ENCODE peak calls at places on chromosomes 2 and 18, in six cellular contexts. One of them, this sample, is unnamed.

GRCh38 chr2:138948070-138948539 is 167.9 kb upstream of the NXPH2 start:
- DNase-seq in K562: no peak
- DNase-seq in H1: no peak
- DNase-seq in GM12891: no peak
- DNase-seq in HepG2: no peak
- DNase-seq in SK-N-SH: no peak
- DNase-seq in this sample: no peak

GRCh38 chr18:5851998-5852397 is 43.3 kb downstream of the TMEM200C start:
- DNase-seq in SK-N-SH: no peak
- DNase-seq in GM12891: no peak
- DNase-seq in K562: no peak
- DNase-seq in HepG2: no peak
- DNase-seq in H1: no peak
- DNase-seq in this sample: no peak

GRCh38 chr2:186919272-186919671 is 70.3 kb upstream of the ZSWIM2 start:
- DNase-seq in K562: no peak
- DNase-seq in H1: no peak
- DNase-seq in SK-N-SH: no peak
- DNase-seq in HepG2: no peak
- DNase-seq in GM12891: no peak
- DNase-seq in this sample: no peak

GRCh38 chr2:35929551-35929950 is 426.0 kb upstream of the CRIM1 start:
- DNase-seq in GM12891: no peak
- DNase-seq in H1: no peak
- DNase-seq in HepG2: no peak
- DNase-seq in SK-N-SH: no peak
- DNase-seq in K562: no peak
- DNase-seq in this sample: no peak

GRCh38 chr2:162926501-162926900 is 87.9 kb upstream of the KCNH7 start:
- DNase-seq in HepG2: peak
- DNase-seq in K562: no peak
- DNase-seq in SK-N-SH: no peak
- DNase-seq in H1: no peak
- DNase-seq in GM12891: no peak
- DNase-seq in this sample: no peak

GRCh38 chr2:68365087-68365486 is at the start of gene PLEK:
- DNase-seq in HepG2: no peak
- DNase-seq in H1: no peak
- DNase-seq in K562: no peak
- DNase-seq in SK-N-SH: no peak
- DNase-seq in GM12891: no peak
- DNase-seq in this sample: no peak

GRCh38 chr2:157903051-157903625 is 27.0 kb upstream of the ACVR1 start:
- DNase-seq in HepG2: no peak
- DNase-seq in GM12891: no peak
- DNase-seq in K562: no peak
- DNase-seq in H1: no peak
- DNase-seq in SK-N-SH: no peak
- DNase-seq in this sample: no peak

GRCh38 chr2:130823886-130824491 is 12.7 kb upstream of the ARHGEF4 start:
- DNase-seq in HepG2: no peak
- DNase-seq in H1: peak
- DNase-seq in SK-N-SH: no peak
- DNase-seq in K562: no peak
- DNase-seq in GM12891: no peak
- DNase-seq in this sample: no peak

GRCh38 chr2:76491503-76491902 is 780.8 kb upstream of the GCFC2 start:
- DNase-seq in SK-N-SH: no peak
- DNase-seq in GM12891: no peak
- DNase-seq in HepG2: no peak
- DNase-seq in K562: no peak
- DNase-seq in H1: no peak
- DNase-seq in this sample: no peak

GRCh38 chr2:20232837-20233207 is 7.9 kb upstream of the SDC1 start:
- DNase-seq in GM12891: no peak
- DNase-seq in SK-N-SH: no peak
- DNase-seq in HepG2: no peak
- DNase-seq in H1: peak
- DNase-seq in K562: no peak
- DNase-seq in this sample: no peak

GRCh38 chr2:26691881-26692813 is at the start of gene KCNK3:
- DNase-seq in H1: peak
- DNase-seq in HepG2: no peak
- DNase-seq in K562: peak
- DNase-seq in SK-N-SH: peak
- DNase-seq in GM12891: peak
- DNase-seq in this sample: no peak

GRCh38 chr2:115083216-115083615 is 640.8 kb downstream of the DPP10 start:
- DNase-seq in H1: no peak
- DNase-seq in K562: no peak
- DNase-seq in GM12891: no peak
- DNase-seq in SK-N-SH: peak
- DNase-seq in HepG2: no peak
- DNase-seq in this sample: no peak

GRCh38 chr2:138641277-138641676 is 138.9 kb downstream of the NXPH2 start:
- DNase-seq in GM12891: no peak
- DNase-seq in H1: no peak
- DNase-seq in SK-N-SH: no peak
- DNase-seq in K562: no peak
- DNase-seq in HepG2: no peak
- DNase-seq in this sample: no peak

GRCh38 chr2:156156580-156156979 is 175.9 kb downstream of the NR4A2 start:
- DNase-seq in GM12891: no peak
- DNase-seq in K562: no peak
- DNase-seq in HepG2: peak
- DNase-seq in H1: no peak
- DNase-seq in SK-N-SH: no peak
- DNase-seq in this sample: no peak

GRCh38 chr2:166762746-166763145 is 125.5 kb upstream of the XIRP2 start:
- DNase-seq in K562: no peak
- DNase-seq in H1: no peak
- DNase-seq in GM12891: no peak
- DNase-seq in HepG2: peak
- DNase-seq in SK-N-SH: no peak
- DNase-seq in this sample: no peak

GRCh38 chr2:226965376-226965775 is 129.5 kb downstream of the RHBDD1 start:
- DNase-seq in GM12891: no peak
- DNase-seq in HepG2: no peak
- DNase-seq in H1: no peak
- DNase-seq in SK-N-SH: no peak
- DNase-seq in K562: no peak
- DNase-seq in this sample: no peak

GRCh38 chr2:71666094-71666474 is 212.7 kb downstream of the DYSF start:
- DNase-seq in GM12891: no peak
- DNase-seq in H1: no peak
- DNase-seq in SK-N-SH: no peak
- DNase-seq in K562: no peak
- DNase-seq in HepG2: no peak
- DNase-seq in this sample: no peak

GRCh38 chr18:57975805-57976204 is 68.2 kb upstream of the NEDD4L start:
- DNase-seq in HepG2: no peak
- DNase-seq in H1: no peak
- DNase-seq in K562: no peak
- DNase-seq in SK-N-SH: no peak
- DNase-seq in GM12891: no peak
- DNase-seq in this sample: no peak

GRCh38 chr2:166419616-166419934 is 43.8 kb upstream of the SCN9A start:
- DNase-seq in GM12891: no peak
- DNase-seq in HepG2: peak
- DNase-seq in H1: no peak
- DNase-seq in SK-N-SH: no peak
- DNase-seq in K562: peak
- DNase-seq in this sample: no peak

GRCh38 chr18:44915661-44916060 is 235.0 kb downstream of the SETBP1 start:
- DNase-seq in HepG2: no peak
- DNase-seq in K562: no peak
- DNase-seq in H1: no peak
- DNase-seq in GM12891: no peak
- DNase-seq in SK-N-SH: no peak
- DNase-seq in this sample: no peak

GRCh38 chr2:65093211-65093610 is 36.7 kb downstream of the RAB1A start:
- DNase-seq in GM12891: no peak
- DNase-seq in K562: no peak
- DNase-seq in HepG2: no peak
- DNase-seq in SK-N-SH: no peak
- DNase-seq in H1: no peak
- DNase-seq in this sample: no peak

GRCh38 chr18:51425889-51426288 is 228.4 kb upstream of the MEX3C start:
- DNase-seq in GM12891: no peak
- DNase-seq in K562: no peak
- DNase-seq in HepG2: no peak
- DNase-seq in SK-N-SH: no peak
- DNase-seq in H1: no peak
- DNase-seq in this sample: no peak

GRCh38 chr2:196452758-196453157 is 186.8 kb upstream of the CCDC150 start:
- DNase-seq in H1: no peak
- DNase-seq in SK-N-SH: no peak
- DNase-seq in K562: no peak
- DNase-seq in GM12891: no peak
- DNase-seq in HepG2: no peak
- DNase-seq in this sample: no peak

GRCh38 chr18:62933261-62933887 is 218.0 kb downstream of the PHLPP1 start:
- DNase-seq in H1: no peak
- DNase-seq in HepG2: peak
- DNase-seq in SK-N-SH: no peak
- DNase-seq in GM12891: no peak
- DNase-seq in K562: no peak
- DNase-seq in this sample: no peak

GRCh38 chr18:27227721-27228120 is 42.6 kb upstream of the CHST9 start:
- DNase-seq in GM12891: no peak
- DNase-seq in H1: no peak
- DNase-seq in K562: no peak
- DNase-seq in HepG2: no peak
- DNase-seq in SK-N-SH: no peak
- DNase-seq in this sample: no peak

GRCh38 chr2:6959751-6960150 is 42.5 kb downstream of the RNF144A start:
- DNase-seq in HepG2: no peak
- DNase-seq in GM12891: no peak
- DNase-seq in K562: no peak
- DNase-seq in H1: no peak
- DNase-seq in SK-N-SH: no peak
- DNase-seq in this sample: no peak

GRCh38 chr18:7957297-7957696 is 390.2 kb downstream of the PTPRM start:
- DNase-seq in H1: no peak
- DNase-seq in SK-N-SH: no peak
- DNase-seq in K562: no peak
- DNase-seq in GM12891: no peak
- DNase-seq in HepG2: no peak
- DNase-seq in this sample: no peak

DNA sequence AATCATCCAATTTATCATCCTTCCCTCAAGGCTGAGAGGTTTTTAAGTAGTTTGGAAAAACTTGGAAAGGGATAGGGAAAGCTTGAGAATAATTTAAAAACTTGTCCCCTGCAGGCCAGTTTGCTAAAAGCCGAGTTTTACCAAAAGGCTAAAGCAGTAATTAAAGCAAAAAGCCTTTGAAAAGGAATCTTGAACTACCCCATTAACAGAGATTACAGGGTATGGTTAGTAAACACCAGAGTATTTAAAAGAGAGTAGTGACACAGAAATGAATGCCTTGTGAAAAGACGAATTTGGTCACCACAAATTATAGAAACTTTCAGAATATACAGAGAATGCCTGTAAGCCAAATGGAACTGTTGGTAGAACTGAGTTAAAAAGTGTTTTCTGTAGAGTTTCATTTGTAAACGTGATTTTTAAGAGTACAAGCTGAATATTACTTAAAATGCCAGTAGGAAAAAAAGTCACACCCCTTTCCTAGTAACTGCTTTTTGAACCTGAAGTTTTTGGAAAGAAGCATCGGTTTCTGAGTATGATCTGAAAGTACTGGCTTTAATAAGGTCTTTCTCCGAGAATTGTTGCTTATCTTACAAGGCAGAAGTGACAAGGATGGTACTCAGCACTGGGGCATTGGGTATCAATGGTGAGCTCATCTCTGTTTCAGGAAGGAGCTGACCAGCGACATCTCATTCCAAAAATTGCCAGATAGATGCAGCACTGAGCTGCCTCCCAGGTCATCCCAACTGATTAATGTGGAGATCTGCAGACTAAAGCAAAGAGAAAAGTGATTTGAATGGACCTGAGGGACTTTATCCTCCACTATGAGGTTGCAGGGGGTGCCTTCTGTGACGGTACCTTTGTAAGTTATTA is 85.2 kb downstream of the FMNL2 start:
- DNase-seq in SK-N-SH: no peak
- DNase-seq in K562: no peak
- DNase-seq in H1: no peak
- DNase-seq in GM12891: no peak
- DNase-seq in HepG2: no peak
- DNase-seq in this sample: no peak
- TF ChIP-seq TAF1 in SK-N-SH: no peak
- TF ChIP-seq TAF1 in K562: no peak
- TF ChIP-seq TAF1 in H1: no peak
- TF ChIP-seq TAF1 in GM12891: no peak
- TF ChIP-seq TAF1 in HepG2: no peak
- TF ChIP-seq TAF1 in this sample: no peak

GRCh38 chr2:147910990-147911473 is 66.2 kb downstream of the ACVR2A start:
- DNase-seq in H1: no peak
- DNase-seq in HepG2: peak
- DNase-seq in GM12891: no peak
- DNase-seq in SK-N-SH: no peak
- DNase-seq in K562: peak
- DNase-seq in this sample: no peak
- TF ChIP-seq TAF1 in H1: no peak
- TF ChIP-seq TAF1 in HepG2: no peak
- TF ChIP-seq TAF1 in GM12891: no peak
- TF ChIP-seq TAF1 in SK-N-SH: no peak
- TF ChIP-seq TAF1 in K562: no peak
- TF ChIP-seq TAF1 in this sample: no peak

GRCh38 chr2:241562269-241562891 is 3.8 kb downstream of the BOK start:
- DNase-seq in H1: no peak
- DNase-seq in K562: no peak
- DNase-seq in SK-N-SH: no peak
- DNase-seq in HepG2: no peak
- DNase-seq in GM12891: no peak
- DNase-seq in this sample: no peak

GRCh38 chr2:241563571-241563980 is 5.0 kb downstream of the BOK start:
- DNase-seq in K562: no peak
- DNase-seq in GM12891: no peak
- DNase-seq in H1: no peak
- DNase-seq in HepG2: no peak
- DNase-seq in SK-N-SH: no peak
- DNase-seq in this sample: no peak

GRCh38 chr2:241563981-241564595 is 5.5 kb downstream of the BOK start:
- DNase-seq in HepG2: peak
- DNase-seq in H1: no peak
- DNase-seq in GM12891: no peak
- DNase-seq in K562: no peak
- DNase-seq in SK-N-SH: no peak
- DNase-seq in this sample: no peak

GRCh38 chr2:241561811-241562210 is 3.3 kb downstream of the BOK start:
- DNase-seq in GM12891: no peak
- DNase-seq in SK-N-SH: peak
- DNase-seq in K562: no peak
- DNase-seq in HepG2: no peak
- DNase-seq in H1: no peak
- DNase-seq in this sample: no peak

GRCh38 chr2:241563031-241563507 is 4.5 kb downstream of the BOK start:
- DNase-seq in K562: no peak
- DNase-seq in SK-N-SH: no peak
- DNase-seq in H1: no peak
- DNase-seq in HepG2: no peak
- DNase-seq in GM12891: no peak
- DNase-seq in this sample: no peak
- TF ChIP-seq TAF1 in K562: no peak
- TF ChIP-seq TAF1 in SK-N-SH: no peak
- TF ChIP-seq TAF1 in H1: no peak
- TF ChIP-seq TAF1 in HepG2: no peak
- TF ChIP-seq TAF1 in GM12891: no peak
- TF ChIP-seq TAF1 in this sample: no peak

GRCh38 chr2:236449167-236449586 is 120.4 kb upstream of the ACKR3 start:
- DNase-seq in GM12891: no peak
- DNase-seq in K562: no peak
- DNase-seq in H1: no peak
- DNase-seq in SK-N-SH: no peak
- DNase-seq in HepG2: no peak
- DNase-seq in this sample: no peak
- TF ChIP-seq TAF1 in GM12891: no peak
- TF ChIP-seq TAF1 in K562: no peak
- TF ChIP-seq TAF1 in H1: no peak
- TF ChIP-seq TAF1 in SK-N-SH: no peak
- TF ChIP-seq TAF1 in HepG2: no peak
- TF ChIP-seq TAF1 in this sample: no peak

This sample was measured in GM12892.